ENCODE peak calls at places on chromosomes 16 and 17, in four cellular contexts. Z is AG04450, W is WTC11, P is mucosa of descending colon. S is an unnamed sample.

GRCh38 chr17:49195746-49196145 is 14.6 kb downstream of the GNGT2 start:
- DNase-seq in Z (no peak), W (no peak), P (no peak), S (no peak)

GRCh38 chr17:74466785-74467158 is 338 bp downstream of the CD300A start:
- DNase-seq in Z (no peak), W (no peak), P (no peak), S (peak; percentile 83)

GRCh38 chr16:56554441-56554840 is 10.4 kb upstream of the MT4 start:
- DNase-seq in Z (no peak), W (no peak), P (no peak), S (no peak)

GRCh38 chr16:57725077-57725953 is 10.3 kb upstream of the KATNB1 start:
- DNase-seq in Z (no peak), W (no peak), P (no peak), S (peak; percentile 4)

GRCh38 chr17:47694018-47694817 is at the start of gene TBKBP1:
- DNase-seq in Z (no peak), W (peak; percentile 85), P (peak; percentile 35), S (peak; percentile 86)

GRCh38 chr16:20971420-20971819 is 70.8 kb downstream of the LYRM1 start:
- DNase-seq in Z (no peak), W (no peak), P (no peak), S (no peak)

GRCh38 chr17:17940451-17940911 is 31.7 kb downstream of the TOM1L2 start:
- DNase-seq in Z (no peak), W (no peak), P (no peak), S (no peak)

GRCh38 chr16:1770328-1771071 is 843 bp downstream of the NME3 start:
- DNase-seq in Z (no peak), W (peak; percentile 63), P (peak; percentile 75), S (no peak)

GRCh38 chr16:85203462-85203813 is 91.2 kb upstream of the CIBAR2 start:
- DNase-seq in Z (no peak), W (no peak), P (no peak), S (no peak)

GRCh38 chr17:8732406-8733065 is 12.1 kb downstream of the CCDC42 start:
- DNase-seq in Z (no peak), W (no peak), P (no peak), S (no peak)

GRCh38 chr17:43025290-43025657 is 243 bp downstream of the RND2 start:
- DNase-seq in Z (no peak), W (no peak), P (no peak), S (no peak)

GRCh38 chr16:87780385-87780989 is 14.7 kb upstream of the KLHDC4 start:
- DNase-seq in Z (no peak), W (no peak), P (peak; percentile 35), S (no peak)

GRCh38 chr17:40993084-40993483 is 880 bp downstream of the KRTAP3-3 start:
- DNase-seq in Z (no peak), W (no peak), P (no peak), S (no peak)

GRCh38 chr16:85213926-85214294 is 101.6 kb upstream of the CIBAR2 start:
- DNase-seq in Z (no peak), W (no peak), P (no peak), S (no peak)

GRCh38 chr16:47110939-47111338 is 32.8 kb downstream of the NETO2 start:
- DNase-seq in Z (no peak), W (no peak), P (no peak), S (no peak)

GRCh38 chr17:8753976-8754440 is 4.3 kb downstream of the SPDYE4 start:
- DNase-seq in Z (no peak), W (no peak), P (peak; percentile 19), S (no peak)

GRCh38 chr17:66989076-66989475 is 24.6 kb downstream of the CACNG4 start:
- DNase-seq in Z (no peak), W (no peak), P (no peak), S (no peak)

GRCh38 chr17:52237151-52237550 is 78.6 kb upstream of the CA10 start:
- DNase-seq in Z (no peak), W (no peak), P (no peak), S (no peak)

GRCh38 chr16:75758215-75758614 is 31.9 kb upstream of the CPHXL start:
- DNase-seq in Z (no peak), W (no peak), P (no peak), S (no peak)

GRCh38 chr17:19369846-19370492 is 7.4 kb upstream of the B9D1 start:
- DNase-seq in Z (no peak), W (no peak), P (no peak), S (peak; percentile 46)

GRCh38 chr17:59152925-59153324 is 2.1 kb downstream of the SKA2 start:
- DNase-seq in Z (no peak), W (no peak), P (no peak), S (no peak)

GRCh38 chr16:12625716-12626115 is 178.0 kb downstream of the CPPED1 start:
- DNase-seq in Z (no peak), W (no peak), P (no peak), S (no peak)

GRCh38 chr17:49579522-49579921 is 3.9 kb downstream of the NXPH3 start:
- DNase-seq in Z (no peak), W (no peak), P (no peak), S (no peak)

GRCh38 chr16:67649494-67649931 is 4.6 kb downstream of the CARMIL2 start:
- DNase-seq in Z (no peak), W (peak; percentile 93), P (no peak), S (no peak)

GRCh38 chr17:45104907-45105624 is 27.2 kb downstream of the PLCD3 start:
- DNase-seq in Z (no peak), W (no peak), P (no peak), S (no peak)
- TF ChIP-seq CTCF in Z (no peak), W (no peak), P (no peak), S (peak; percentile 30)

GRCh38 chr17:63086483-63087185 is 120.6 kb downstream of the TANC2 start:
- DNase-seq in Z (no peak), W (no peak), P (no peak), S (no peak)

GRCh38 chr17:63082952-63083351 is 116.9 kb downstream of the TANC2 start:
- DNase-seq in Z (no peak), W (no peak), P (no peak), S (no peak)

GRCh38 chr17:63078707-63079106 is 112.7 kb downstream of the TANC2 start:
- DNase-seq in Z (no peak), W (no peak), P (no peak), S (no peak)

DNA sequence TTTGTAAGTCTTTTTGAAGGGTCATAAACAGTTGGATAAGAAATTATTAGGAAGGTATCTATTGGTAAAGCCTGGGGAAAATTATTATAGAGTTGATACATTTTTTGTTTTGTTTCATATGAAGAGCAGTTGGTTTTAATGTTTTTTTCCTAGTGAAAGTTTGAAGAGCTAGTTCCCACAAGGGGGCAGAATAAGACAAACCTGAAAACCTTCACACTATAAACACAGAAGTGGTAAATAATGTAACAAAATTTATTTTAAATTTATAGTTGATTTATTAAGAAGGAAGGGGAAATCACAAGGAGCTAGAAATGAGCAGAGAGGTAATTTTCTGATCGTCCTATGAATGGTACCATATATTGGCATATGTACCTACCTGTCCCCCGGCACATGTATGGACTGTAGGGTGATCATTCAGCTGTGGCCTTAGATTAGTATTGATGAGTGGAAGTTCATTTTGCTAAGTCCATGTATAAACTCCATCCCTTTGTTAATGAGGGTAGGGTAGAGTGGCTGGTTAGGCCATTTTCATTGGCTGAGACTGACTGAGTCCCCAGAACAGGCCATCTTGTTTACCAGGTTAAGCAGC is 116.3 kb downstream of the TANC2 start:
- DNase-seq in Z (peak; percentile 1), W (no peak), P (peak; percentile 5), S (no peak)
- TF ChIP-seq CTCF in Z (peak; percentile 60), W (no peak), P (no peak), S (peak; percentile 87)

GRCh38 chr16:30141750-30142149 is 18.7 kb upstream of the MAPK3 start:
- DNase-seq in Z (no peak), W (no peak), P (no peak), S (no peak)

GRCh38 chr16:30144017-30144416 is 21.0 kb upstream of the MAPK3 start:
- DNase-seq in Z (no peak), W (no peak), P (no peak), S (no peak)

GRCh38 chr16:30143347-30143702 is 20.3 kb upstream of the MAPK3 start:
- DNase-seq in Z (no peak), W (no peak), P (no peak), S (no peak)

GRCh38 chr16:30144917-30145316 is 21.9 kb upstream of the MAPK3 start:
- DNase-seq in Z (no peak), W (no peak), P (no peak), S (no peak)

DNA sequence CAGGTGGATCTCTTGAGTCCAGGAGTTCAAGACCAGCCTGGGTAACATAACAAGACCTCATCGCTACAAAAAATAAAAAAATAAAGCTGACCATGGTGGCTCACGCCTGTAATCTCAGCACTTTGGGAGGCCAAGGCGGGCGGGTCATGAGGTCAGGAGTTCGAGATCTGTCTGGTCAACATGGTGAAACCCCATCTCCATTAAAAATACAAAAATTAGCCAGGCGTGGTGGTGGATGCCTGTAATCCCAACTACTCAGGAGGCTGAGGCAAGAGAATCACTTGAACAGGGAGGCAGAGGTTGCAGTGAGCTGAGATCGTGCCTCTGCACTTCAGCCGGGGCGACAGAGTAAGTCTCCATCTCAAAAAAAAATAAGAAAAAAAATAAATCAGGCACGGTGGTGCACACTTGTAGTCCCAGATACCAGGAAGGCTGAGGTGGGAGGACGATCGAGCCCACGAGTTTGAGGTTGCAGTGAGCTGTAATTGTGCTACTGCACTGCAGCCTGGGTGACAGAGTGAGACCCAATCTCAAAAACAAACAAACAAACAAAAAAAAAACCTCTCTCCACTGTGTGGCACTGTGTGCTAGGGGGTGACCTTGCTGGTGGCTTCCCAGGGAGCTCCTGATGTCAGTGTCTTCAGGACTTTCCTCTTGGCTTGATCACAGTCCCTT is 19.8 kb upstream of the MAPK3 start:
- DNase-seq in Z (no peak), W (no peak), P (no peak), S (no peak)
- TF ChIP-seq CTCF in Z (no peak), W (no peak), P (no peak), S (no peak)

GRCh38 chr16:4116328-4117249 is at the start of gene ADCY9:
- DNase-seq in Z (no peak), W (peak; percentile 83), P (peak; percentile 80), S (peak; percentile 86)
- TF ChIP-seq CTCF in Z (no peak), W (no peak), P (no peak), S (no peak)

GRCh38 chr17:4709794-4710692 is at the start of gene ARRB2:
- DNase-seq in Z (peak; percentile 97), W (peak; percentile 95), P (peak; percentile 96), S (peak; percentile 99)
- TF ChIP-seq CTCF in Z (peak; percentile 68), W (no peak), P (peak; percentile 30), S (peak; percentile 83)

DNA sequence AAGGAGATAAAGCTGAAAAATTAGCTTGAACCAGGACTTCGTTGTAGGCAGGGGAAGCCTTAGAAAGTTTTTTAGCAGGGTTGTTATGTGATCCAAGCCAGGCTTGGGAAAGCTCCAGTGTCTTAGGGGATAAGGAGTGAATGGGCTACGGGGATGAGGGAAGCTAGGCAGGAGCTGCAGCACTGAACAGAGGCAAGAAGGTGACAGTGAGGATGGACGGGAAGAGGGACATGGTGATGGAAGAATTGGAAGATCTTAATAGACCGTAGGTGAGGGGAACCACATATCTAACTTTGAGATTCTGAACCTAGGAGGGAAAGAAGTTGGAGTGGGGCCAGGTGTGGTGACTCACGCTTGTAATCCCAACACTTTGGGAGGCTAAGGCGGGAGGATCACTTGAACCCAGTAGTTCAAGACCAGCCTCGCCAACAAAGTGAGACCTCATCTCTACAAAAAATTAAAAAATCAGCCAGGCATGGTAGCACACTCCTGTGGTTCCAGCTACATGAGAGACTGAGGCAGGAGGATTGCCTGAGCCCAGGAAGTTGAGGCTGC is 3.2 kb downstream of the RHBDL3 start:
- DNase-seq in Z (no peak), W (no peak), P (no peak), S (no peak)
- TF ChIP-seq CTCF in Z (no peak), W (no peak), P (no peak), S (no peak)

S was measured in chondrocyte.